ENCODE peak calls at places on chromosomes 1 and 21, in four cellular contexts. B is PC-9, J is left ventricle myocardium inferior, Q is body of pancreas. E is an unnamed sample.

GRCh38 chr1:91608876-91609275 is 108.2 kb downstream of the CDC7 start:
- DNase-seq in Q (no peak), B (no peak), J (no peak), E (no peak)

GRCh38 chr21:38852278-38852677 is 46.5 kb downstream of the ETS2 start:
- DNase-seq in Q (no peak), J (no peak), B (no peak), E (no peak)

GRCh38 chr21:34109075-34109474 is 35.7 kb downstream of the MRPS6 start:
- DNase-seq in Q (no peak), J (no peak), B (no peak), E (no peak)

GRCh38 chr1:94608852-94609570 is 67.5 kb upstream of the F3 start:
- DNase-seq in J (no peak), Q (no peak), B (no peak), E (no peak)

GRCh38 chr1:89799495-89799894 is 21.3 kb upstream of the LRRC8D start:
- DNase-seq in B (no peak), Q (no peak), J (no peak), E (no peak)

GRCh38 chr1:59146651-59147358 is 150.1 kb upstream of the FGGY start:
- DNase-seq in Q (peak; percentile 39), B (peak; percentile 58), J (peak; percentile 66), E (peak; percentile 82)

GRCh38 chr21:32771134-32771523 is 426 bp downstream of the PAXBP1 start:
- DNase-seq in B (peak; percentile 49), Q (peak; percentile 65), J (peak; percentile 56), E (no peak)

GRCh38 chr1:10626781-10627410 is 152.1 kb downstream of the PEX14 start:
- DNase-seq in B (no peak), J (no peak), Q (no peak), E (no peak)

GRCh38 chr21:35779690-35780570 is 280.4 kb downstream of the SETD4 start:
- DNase-seq in J (no peak), B (no peak), Q (peak; percentile 28), E (no peak)

GRCh38 chr21:39612233-39613028 is at the start of gene B3GALT5:
- DNase-seq in J (no peak), Q (peak; percentile 50), B (no peak), E (no peak)

GRCh38 chr1:212607924-212608208 is 695 bp upstream of the ATF3 start:
- DNase-seq in J (no peak), B (no peak), Q (no peak), E (peak; percentile 61)

GRCh38 chr1:38246955-38247952 is 200.7 kb upstream of the POU3F1 start:
- DNase-seq in B (no peak), Q (no peak), J (no peak), E (no peak)

GRCh38 chr1:167465018-167465417 is 53.3 kb downstream of the CD247 start:
- DNase-seq in J (no peak), Q (no peak), B (no peak), E (no peak)

GRCh38 chr1:59755084-59755685 is 59.6 kb upstream of the HOOK1 start:
- DNase-seq in J (no peak), B (no peak), Q (no peak), E (no peak)

GRCh38 chr1:1217621-1218523 is 3.9 kb upstream of the TNFRSF4 start:
- DNase-seq in Q (no peak), B (no peak), J (no peak), E (no peak)

GRCh38 chr1:100267284-100267683 is 1.3 kb downstream of the RTCA start:
- DNase-seq in B (no peak), J (no peak), Q (no peak), E (no peak)

GRCh38 chr1:100265931-100266830 is at the start of gene RTCA:
- DNase-seq in B (peak; percentile 92), J (peak; percentile 96), Q (peak; percentile 97), E (peak; percentile 93)

GRCh38 chr1:100265562-100265930 is 470 bp upstream of the RTCA start:
- DNase-seq in B (no peak), Q (peak; percentile 22), J (no peak), E (no peak)

GRCh38 chr1:100268202-100268601 is 2.2 kb downstream of the RTCA start:
- DNase-seq in J (no peak), Q (no peak), B (no peak), E (no peak)
- H3K36me3 ChIP-seq in J (peaks cover 68% of the 10 kb centered on the region), Q (peaks cover 9% of the 10 kb centered on the region), B (peaks cover 39% of the 10 kb centered on the region), E (peaks cover 12% of the 10 kb centered on the region)

DNA sequence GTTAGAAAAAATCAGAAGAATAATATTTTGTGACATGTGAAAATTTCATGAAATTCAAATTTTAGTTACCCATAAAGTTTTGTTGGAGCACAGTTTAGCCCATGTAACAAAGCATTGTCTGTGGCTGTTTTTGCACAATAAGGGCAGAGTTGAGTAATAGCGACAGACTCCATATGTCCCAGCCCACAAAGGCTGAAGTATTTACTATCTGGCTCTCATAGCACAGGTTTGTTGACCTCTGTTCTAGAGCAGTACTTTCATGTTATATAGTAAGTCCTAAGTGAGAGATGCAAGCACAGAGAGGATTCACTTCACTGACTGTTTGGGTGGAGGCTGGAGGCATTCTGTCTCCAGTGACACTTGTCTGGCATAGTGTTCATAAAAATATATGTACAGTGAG is 6.8 kb downstream of the LAMC1 start:
- DNase-seq in B (no peak), Q (no peak), J (no peak), E (no peak)
- H3K4me3 ChIP-seq in B (peak overlapping the region; percentile 2), Q (no peak overlapping the region), J (peak overlapping the region; percentile 73), E (no peak overlapping the region)

GRCh38 chr1:43537423-43538142 is 6.9 kb downstream of the PTPRF start:
- DNase-seq in J (no peak), Q (peak; percentile 95), B (peak; percentile 74), E (no peak)

GRCh38 chr1:43540653-43541071 is 10.0 kb downstream of the PTPRF start:
- DNase-seq in Q (no peak), B (no peak), J (no peak), E (no peak)

GRCh38 chr1:43539726-43540434 is 9.2 kb downstream of the PTPRF start:
- DNase-seq in B (no peak), J (no peak), Q (no peak), E (no peak)

GRCh38 chr1:43538143-43538487 is 7.4 kb downstream of the PTPRF start:
- DNase-seq in B (no peak), Q (peak; percentile 9), J (no peak), E (no peak)

GRCh38 chr1:43538969-43539368 is 8.3 kb downstream of the PTPRF start:
- DNase-seq in J (no peak), B (no peak), Q (no peak), E (no peak)
- H3K36me3 ChIP-seq in J (no peaks in the 10 kb centered on the region), B (peaks cover 27% of the 10 kb centered on the region), Q (no peaks in the 10 kb centered on the region), E (no peaks in the 10 kb centered on the region)

GRCh38 chr21:44423941-44424607 is 31.2 kb upstream of the LRRC3 start:
- DNase-seq in B (no peak), Q (no peak), J (peak; percentile 1), E (no peak)

GRCh38 chr21:44425307-44425894 is 29.9 kb upstream of the LRRC3 start:
- DNase-seq in Q (peak; percentile 10), B (no peak), J (peak; percentile 10), E (no peak)

GRCh38 chr21:44425895-44426662 is 29.2 kb upstream of the LRRC3 start:
- DNase-seq in J (peak; percentile 7), Q (no peak), B (no peak), E (no peak)

GRCh38 chr21:44423312-44423821 is 31.9 kb upstream of the LRRC3 start:
- DNase-seq in J (peak; percentile 2), Q (peak; percentile 8), B (no peak), E (no peak)

GRCh38 chr21:44424608-44425306 is 30.6 kb upstream of the LRRC3 start:
- DNase-seq in Q (no peak), B (no peak), J (peak; percentile 8), E (no peak)
- H3K4me3 ChIP-seq in Q (no peak overlapping the region), B (no peak overlapping the region), J (peak overlapping the region; percentile 47), E (no peak overlapping the region)

GRCh38 chr1:35605882-35606182 is 32.7 kb downstream of the TFAP2E start:
- DNase-seq in B (peak; percentile 30), J (no peak), Q (no peak), E (no peak)

GRCh38 chr1:35615440-35615839 is 25.9 kb downstream of the PSMB2 start:
- DNase-seq in J (no peak), Q (no peak), B (no peak), E (no peak)

DNA sequence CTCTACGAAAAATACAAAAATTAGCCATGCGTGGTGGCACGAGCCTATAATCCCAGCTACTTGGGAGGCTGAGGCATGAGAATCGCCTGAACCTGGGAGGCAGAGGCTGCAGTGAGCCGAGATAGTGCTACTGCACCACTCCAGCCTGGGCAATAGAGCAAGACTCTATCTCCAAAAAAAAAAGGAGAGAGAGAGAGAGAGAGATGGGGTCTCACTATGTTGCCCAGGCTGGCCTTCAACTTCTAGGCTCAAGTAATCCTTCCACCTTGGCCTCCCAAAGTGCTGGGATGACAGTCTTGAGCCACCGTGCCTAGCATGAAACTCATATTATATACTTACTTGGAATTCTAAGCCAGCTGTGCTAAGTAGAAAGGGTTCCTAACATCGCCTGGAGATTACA is 29.7 kb downstream of the PSMB2 start:
- DNase-seq in Q (no peak), J (no peak), B (no peak), E (no peak)
- H3K36me3 ChIP-seq in Q (peaks cover 14% of the 10 kb centered on the region), J (peaks cover 59% of the 10 kb centered on the region), B (peaks cover 20% of the 10 kb centered on the region), E (peaks cover 4% of the 10 kb centered on the region)

DNA sequence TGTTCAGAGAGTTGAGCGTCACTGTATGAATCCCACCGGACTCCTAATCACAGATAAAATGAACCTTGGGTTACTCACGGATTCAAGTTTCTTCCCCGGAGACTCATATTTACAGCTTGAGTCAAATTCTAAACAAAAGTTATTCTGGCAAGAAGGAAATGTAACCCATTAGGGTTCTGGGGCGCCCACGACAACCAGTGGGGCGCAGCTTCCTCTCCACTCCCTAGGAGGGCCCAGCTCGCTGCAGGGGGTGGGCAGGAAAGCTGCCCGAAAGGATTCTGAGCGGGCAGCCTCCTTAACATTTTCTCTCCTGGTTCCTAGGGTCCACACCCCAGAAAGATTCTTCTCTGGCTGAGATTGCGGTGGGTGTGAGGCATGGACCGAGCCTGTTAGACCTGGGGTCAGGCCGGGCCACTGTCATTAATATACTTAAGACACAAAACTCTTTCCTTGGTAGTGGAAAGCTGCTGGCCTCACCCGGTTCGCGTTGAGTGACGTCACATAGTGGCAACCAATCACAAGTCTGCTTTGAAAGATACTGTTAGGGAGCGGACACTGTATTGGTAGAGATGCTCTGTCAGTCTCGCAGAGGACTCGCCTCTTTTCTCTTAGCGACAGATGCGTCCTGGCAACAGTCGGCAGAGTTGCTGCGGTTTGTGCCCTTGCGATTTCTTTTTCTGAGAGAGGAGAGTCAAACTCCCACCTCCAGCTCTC is 13.6 kb upstream of the MCOLN3 start:
- DNase-seq in B (peak; percentile 88), J (peak; percentile 76), Q (peak; percentile 94), E (peak; percentile 79)
- H3K4me3 ChIP-seq in B (peak overlapping the region; percentile 61), J (peak overlapping the region; percentile 73), Q (peak overlapping the region; percentile 44), E (peak overlapping the region; percentile 60)

E was measured in GM06990.